ENCODE peak calls at places on chromosome 22, in nine cellular contexts. P, R, G, J, C, U, M, H and I are unnamed samples.

GRCh38 chr22:42062506-42063190 is 8.0 kb downstream of the NAGA start:
- DNase-seq in R (no peak), C (no peak), P (no peak), M (no peak), J (no peak), G (peak; percentile 19), H (no peak), U (no peak), I (no peak)

GRCh38 chr22:21791635-21792625 is 56.3 kb upstream of the YPEL1 start:
- DNase-seq in U (no peak), H (no peak), P (no peak), J (no peak), M (no peak), G (no peak), R (peak; percentile 50), C (peak; percentile 4), I (peak; percentile 10)

GRCh38 chr22:27195104-27195503 is 537.7 kb downstream of the MIAT start:
- DNase-seq in H (no peak), U (no peak), G (no peak), J (no peak), C (no peak), R (peak; percentile 40), M (no peak), P (no peak), I (no peak)

GRCh38 chr22:21802056-21802455 is 65.4 kb downstream of the MAPK1 start:
- DNase-seq in H (no peak), C (no peak), G (no peak), J (no peak), R (no peak), M (no peak), P (no peak), U (no peak), I (no peak)

GRCh38 chr22:36027960-36028645 is 521 bp downstream of the RBFOX2 start:
- DNase-seq in M (peak; percentile 31), R (no peak), J (no peak), H (peak; percentile 31), P (no peak), C (no peak), G (peak; percentile 85), U (peak; percentile 6), I (no peak)

GRCh38 chr22:38298312-38299000 is 18.8 kb downstream of the CSNK1E start:
- DNase-seq in C (peak; percentile 95), H (no peak), G (no peak), J (no peak), M (no peak), P (no peak), R (peak; percentile 97), U (peak; percentile 42), I (peak; percentile 97)

GRCh38 chr22:25091449-25091848 is 108.2 kb upstream of the CRYBB3 start:
- DNase-seq in J (no peak), U (no peak), C (no peak), M (no peak), H (no peak), P (no peak), R (no peak), G (no peak), I (no peak)

GRCh38 chr22:19716041-19716828 is 1.9 kb downstream of the SEPTIN5 start:
- DNase-seq in G (no peak), H (no peak), U (no peak), R (no peak), M (no peak), J (no peak), P (no peak), C (no peak), I (no peak)

GRCh38 chr22:37428649-37429586 is 1.6 kb upstream of the ELFN2 start:
- DNase-seq in J (peak; percentile 35), H (no peak), G (no peak), M (peak; percentile 37), U (peak; percentile 60), C (peak; percentile 53), P (peak; percentile 27), R (peak; percentile 62), I (no peak)

GRCh38 chr22:20056696-20057386 is 23.2 kb upstream of the DGCR8 start:
- DNase-seq in U (no peak), P (no peak), M (no peak), R (no peak), C (no peak), G (no peak), J (no peak), H (no peak), I (no peak)

GRCh38 chr22:40310771-40311120 is 35.6 kb upstream of the ADSL start:
- DNase-seq in G (no peak), C (no peak), H (no peak), M (no peak), J (no peak), U (no peak), R (no peak), P (no peak), I (no peak)

GRCh38 chr22:48106215-48106614 is 1343.8 kb downstream of the TBC1D22A start:
- DNase-seq in U (no peak), H (no peak), R (no peak), P (no peak), J (no peak), M (no peak), G (no peak), C (no peak), I (no peak)

GRCh38 chr22:48105254-48105653 is 1342.8 kb downstream of the TBC1D22A start:
- DNase-seq in C (no peak), J (no peak), R (no peak), M (no peak), P (no peak), G (no peak), H (no peak), U (no peak), I (no peak)

GRCh38 chr22:48103126-48103875 is 1340.9 kb downstream of the TBC1D22A start:
- DNase-seq in H (no peak), U (no peak), J (no peak), R (no peak), G (no peak), M (no peak), P (no peak), C (no peak), I (no peak)

GRCh38 chr22:48104102-48104738 is 1341.8 kb downstream of the TBC1D22A start:
- DNase-seq in G (no peak), M (no peak), U (no peak), P (no peak), C (no peak), J (no peak), H (no peak), R (no peak), I (no peak)

GRCh38 chr22:48104786-48105185 is 1342.3 kb downstream of the TBC1D22A start:
- DNase-seq in C (no peak), P (no peak), J (no peak), U (no peak), M (no peak), G (no peak), H (no peak), R (no peak), I (no peak)
- H3K4me3 ChIP-seq in C (no peak overlapping the region), P (no peak overlapping the region), J (no peak overlapping the region), U (no peak overlapping the region), M (no peak overlapping the region), G (no peak overlapping the region), H (no peak overlapping the region), R (no peak overlapping the region), I (no peak overlapping the region)

DNA sequence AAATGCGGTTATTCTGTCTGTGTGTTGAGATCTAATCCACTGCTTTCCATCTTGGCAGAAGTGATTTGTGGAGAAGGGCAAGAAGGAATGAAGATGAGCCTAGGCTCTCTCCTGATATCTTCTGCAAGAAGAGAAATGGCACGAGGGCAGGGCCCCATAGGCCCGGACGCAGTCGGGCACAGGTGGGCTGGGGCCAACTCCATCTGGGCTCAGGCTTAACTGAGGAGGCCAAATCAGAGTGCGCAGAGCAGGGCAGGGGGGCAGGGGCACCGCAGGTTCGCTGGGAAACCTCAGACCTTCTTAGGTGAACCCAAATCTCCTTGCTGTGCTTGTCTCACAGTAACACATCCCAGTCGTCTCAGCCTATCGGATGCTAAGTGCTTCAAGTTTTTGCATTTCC is 32.8 kb upstream of the BID start:
- DNase-seq in H (no peak), G (no peak), R (no peak), J (no peak), P (no peak), U (no peak), C (no peak), M (no peak), I (no peak)
- H3K27ac ChIP-seq in H (no peak overlapping the region), G (peak overlapping the region; percentile 45), R (no peak overlapping the region), J (no peak overlapping the region), P (no peak overlapping the region), U (no peak overlapping the region), C (no peak overlapping the region), M (no peak overlapping the region), I (no peak overlapping the region)

GRCh38 chr22:31259798-31260473 is 32.4 kb downstream of the PIK3IP1 start:
- DNase-seq in M (no peak), C (no peak), J (no peak), R (no peak), G (no peak), P (no peak), H (no peak), U (no peak), I (no peak)

GRCh38 chr22:31250740-31251330 is 38.7 kb downstream of the LIMK2 start:
- DNase-seq in U (no peak), C (no peak), G (no peak), H (no peak), M (no peak), P (no peak), R (peak; percentile 51), J (peak; percentile 87), I (no peak)

GRCh38 chr22:31248965-31249940 is 37.2 kb downstream of the LIMK2 start:
- DNase-seq in H (no peak), U (no peak), R (peak; percentile 31), J (no peak), P (no peak), G (no peak), C (no peak), M (no peak), I (no peak)

GRCh38 chr22:31248138-31248745 is 36.1 kb downstream of the LIMK2 start:
- DNase-seq in H (peak; percentile 80), G (peak; percentile 91), R (peak; percentile 94), J (no peak), C (peak; percentile 87), U (peak; percentile 73), M (peak; percentile 82), P (peak; percentile 58), I (peak; percentile 94)

DNA sequence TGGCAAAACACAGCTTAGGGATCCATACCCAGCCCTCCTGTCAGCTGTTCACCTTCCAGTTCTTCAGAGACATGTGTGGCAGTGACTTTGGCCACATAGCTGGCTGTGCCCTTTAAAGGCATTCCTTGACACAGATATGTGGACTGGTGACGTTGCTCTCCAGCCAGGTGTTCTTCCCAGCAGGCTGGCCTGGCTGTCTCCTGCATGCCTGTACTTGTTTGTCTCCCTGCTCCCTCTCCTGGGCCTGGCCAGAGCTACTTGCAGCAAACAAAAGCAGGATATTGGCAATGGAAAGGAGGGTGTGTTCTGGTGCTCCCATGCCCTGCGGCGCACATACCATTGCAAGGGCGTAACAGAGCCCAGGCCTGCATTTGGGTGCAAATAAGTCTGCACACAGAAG is 38.3 kb downstream of the PIK3IP1 start:
- DNase-seq in R (no peak), J (peak; percentile 16), U (no peak), M (peak; percentile 91), H (peak; percentile 68), G (no peak), C (no peak), P (no peak), I (no peak)
- H3K36me3 ChIP-seq in R (no peaks in the 10 kb centered on the region), J (peaks cover 62% of the 10 kb centered on the region), U (peaks cover 2% of the 10 kb centered on the region), M (no peaks in the 10 kb centered on the region), H (no peaks in the 10 kb centered on the region), G (peaks cover 2% of the 10 kb centered on the region), C (peaks cover 1% of the 10 kb centered on the region), P (peaks cover 16% of the 10 kb centered on the region), I (peaks cover 5% of the 10 kb centered on the region)

DNA sequence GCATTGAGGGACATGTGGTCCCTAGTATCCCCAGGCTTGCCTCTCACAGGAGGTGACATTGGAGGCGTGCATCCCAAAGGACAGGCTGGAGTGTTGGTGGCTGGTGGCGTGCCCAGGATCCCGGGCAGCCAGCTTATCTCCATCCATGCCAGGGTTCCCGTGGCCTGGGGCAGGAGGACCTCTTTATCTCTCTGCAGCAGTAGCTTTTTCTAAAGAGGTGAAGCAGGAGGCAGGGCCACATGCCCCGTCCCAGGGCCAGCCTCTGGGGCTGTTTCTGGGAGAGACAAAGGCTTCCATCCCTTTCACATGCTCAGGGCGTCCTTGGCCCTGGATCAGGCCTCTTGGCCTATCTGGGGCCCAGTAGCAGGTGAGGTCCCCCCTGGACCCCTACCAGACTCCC is 19.7 kb downstream of the PARVG start:
- DNase-seq in P (no peak), M (no peak), U (no peak), C (no peak), H (no peak), R (no peak), G (peak; percentile 42), J (no peak), I (no peak)
- H3K4me3 ChIP-seq in P (no peak overlapping the region), M (no peak overlapping the region), U (no peak overlapping the region), C (no peak overlapping the region), H (no peak overlapping the region), R (no peak overlapping the region), G (no peak overlapping the region), J (no peak overlapping the region), I (no peak overlapping the region)